ENCODE peak calls at places on chromosome 13, in five cellular contexts. O, K, W, V and B are unnamed samples.

GRCh38 chr13:30466358-30466714 is 600 bp upstream of the HMGB1 start:
- DNase-seq in O (peak), K (peak), W (no peak), V (no peak), B (peak)

GRCh38 chr13:50531917-50532899 is 311.3 kb downstream of the DLEU7 start:
- DNase-seq in O (no peak), K (peak), W (no peak), V (no peak), B (no peak)

GRCh38 chr13:112818698-112819045 is 128.8 kb downstream of the ATP11A start:
- DNase-seq in O (no peak), K (no peak), W (no peak), V (no peak), B (no peak)

GRCh38 chr13:112790735-112791641 is 101.2 kb downstream of the ATP11A start:
- DNase-seq in O (peak), K (no peak), W (no peak), V (no peak), B (no peak)

GRCh38 chr13:36062249-36062648 is 68.9 kb downstream of the DCLK1 start:
- DNase-seq in O (no peak), K (no peak), W (no peak), V (no peak), B (no peak)

GRCh38 chr13:34420975-34421719 is 520.9 kb upstream of the NBEA start:
- DNase-seq in O (no peak), K (no peak), W (no peak), V (peak), B (no peak)

GRCh38 chr13:30840515-30840914 is 65.6 kb upstream of the MEDAG start:
- DNase-seq in O (no peak), K (no peak), W (no peak), V (no peak), B (no peak)

GRCh38 chr13:49608932-49609331 is 19.4 kb upstream of the ARL11 start:
- DNase-seq in O (no peak), K (no peak), W (no peak), V (no peak), B (no peak)

GRCh38 chr13:29978211-29978610 is 127.8 kb upstream of the UBL3 start:
- DNase-seq in O (no peak), K (peak), W (no peak), V (no peak), B (no peak)

GRCh38 chr13:58298556-58299135 is 667.1 kb downstream of the PCDH17 start:
- DNase-seq in O (no peak), K (no peak), W (no peak), V (no peak), B (no peak)

GRCh38 chr13:77312311-77312710 is 14.6 kb downstream of the MYCBP2 start:
- DNase-seq in O (no peak), K (no peak), W (no peak), V (no peak), B (no peak)

GRCh38 chr13:77309254-77309653 is 17.6 kb downstream of the MYCBP2 start:
- DNase-seq in O (no peak), K (no peak), W (no peak), V (no peak), B (peak)

GRCh38 chr13:77310161-77310560 is 16.7 kb downstream of the MYCBP2 start:
- DNase-seq in O (no peak), K (no peak), W (no peak), V (no peak), B (no peak)

GRCh38 chr13:77313923-77314322 is 13.0 kb downstream of the MYCBP2 start:
- DNase-seq in O (no peak), K (no peak), W (no peak), V (no peak), B (no peak)

GRCh38 chr13:77310579-77311279 is 16.2 kb downstream of the MYCBP2 start:
- DNase-seq in O (no peak), K (no peak), W (no peak), V (no peak), B (no peak)
- H3K4me3 ChIP-seq in O (no peak), K (no peak), W (no peak), V (no peak), B (no peak)

GRCh38 chr13:77339408-77339807 is 12.5 kb upstream of the MYCBP2 start:
- DNase-seq in O (no peak), K (no peak), W (no peak), V (no peak), B (no peak)
- H3K4me3 ChIP-seq in O (no peak), K (no peak), W (no peak), V (no peak), B (no peak)

GRCh38 chr13:106919093-106919492 is 351.2 kb upstream of the ARGLU1 start:
- DNase-seq in O (no peak), K (no peak), W (no peak), V (no peak), B (no peak)
- H3K4me3 ChIP-seq in O (peak), K (no peak), W (no peak), V (no peak), B (no peak)

GRCh38 chr13:98267080-98267912 is 90.2 kb upstream of the RNF113B start:
- DNase-seq in O (peak), K (no peak), W (no peak), V (no peak), B (no peak)
- H3K4me3 ChIP-seq in O (no peak), K (no peak), W (no peak), V (no peak), B (no peak)

GRCh38 chr13:45046445-45046844 is 57.1 kb downstream of the GPALPP1 start:
- DNase-seq in O (no peak), K (no peak), W (no peak), V (no peak), B (no peak)

GRCh38 chr13:45049478-45049877 is 60.1 kb downstream of the GPALPP1 start:
- DNase-seq in O (no peak), K (no peak), W (no peak), V (no peak), B (no peak)

GRCh38 chr13:45048890-45049407 is 59.6 kb downstream of the GPALPP1 start:
- DNase-seq in O (no peak), K (no peak), W (no peak), V (no peak), B (peak)

GRCh38 chr13:45051315-45051714 is 62.0 kb downstream of the GPALPP1 start:
- DNase-seq in O (no peak), K (no peak), W (no peak), V (no peak), B (no peak)

GRCh38 chr13:45047394-45048328 is 58.3 kb downstream of the GPALPP1 start:
- DNase-seq in O (peak), K (peak), W (peak), V (peak), B (peak)
- H3K4me3 ChIP-seq in O (peak), K (peak), W (no peak), V (peak), B (no peak)

DNA sequence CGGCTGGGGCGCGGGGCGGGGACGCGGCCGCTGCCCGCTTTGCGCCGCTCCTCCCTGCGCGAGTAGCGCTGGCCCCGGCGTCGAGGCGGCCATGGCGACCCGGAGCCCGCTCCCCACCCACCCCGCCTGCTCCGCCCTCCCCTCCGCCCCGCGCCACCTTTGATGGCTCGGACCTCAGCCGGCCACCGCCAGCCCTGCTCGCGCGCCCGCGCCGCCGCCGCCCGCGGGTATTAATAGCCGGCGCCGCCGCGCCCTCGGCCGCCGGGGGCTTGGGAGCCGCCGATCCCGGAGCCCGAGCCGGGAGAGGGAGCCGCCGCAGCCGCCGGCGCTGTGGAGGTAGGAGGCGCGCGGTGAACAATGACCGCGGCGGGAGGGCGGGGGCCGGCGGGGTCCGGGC is 261 bp downstream of the FARP1 start:
- DNase-seq in O (no peak), K (no peak), W (no peak), V (no peak), B (no peak)
- H3K4me3 ChIP-seq in O (peak), K (peak), W (no peak), V (peak), B (no peak)

GRCh38 chr13:39370554-39370953 is 232.4 kb downstream of the LHFPL6 start:
- DNase-seq in O (no peak), K (peak), W (no peak), V (no peak), B (no peak)
- H3K4me3 ChIP-seq in O (no peak), K (no peak), W (no peak), V (no peak), B (no peak)

DNA sequence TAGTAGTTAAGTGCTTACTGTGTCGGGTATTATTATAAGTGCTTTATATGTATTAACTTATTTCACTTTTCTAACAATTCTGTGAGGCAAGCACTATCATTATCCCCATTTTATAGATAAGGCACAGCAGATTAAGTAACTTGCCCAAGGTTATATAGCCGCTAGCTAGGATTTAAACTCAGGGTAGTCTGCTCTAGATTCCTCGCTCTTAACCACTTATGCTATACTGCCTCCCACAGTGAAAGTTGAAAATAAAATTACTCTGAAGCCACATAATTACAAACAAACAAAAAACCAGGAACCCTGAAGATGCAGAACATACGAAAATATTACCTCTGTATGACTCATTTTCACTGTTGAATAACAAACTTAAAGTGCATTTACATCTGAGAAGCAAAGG is 3.9 kb downstream of the TEX30 start:
- DNase-seq in O (no peak), K (no peak), W (no peak), V (no peak), B (no peak)
- H3K4me3 ChIP-seq in O (no peak), K (no peak), W (no peak), V (no peak), B (no peak)